ENCODE peak calls at places on chromosomes 4 and X, in four cellular contexts. N is mesendoderm, R is left kidney, Z is fibroblast of mammary gland. M is an unnamed sample.

GRCh38 chr4:17376205-17376604 is 135.7 kb downstream of the QDPR start:
- DNase-seq in N (no peak), R (peak), Z (peak), M (no peak)

GRCh38 chr4:17941731-17942130 is 79.8 kb downstream of the LCORL start:
- DNase-seq in N (no peak), R (no peak), Z (peak), M (no peak)

GRCh38 chr4:1477045-1477905 is 71.0 kb upstream of the NKX1-1 start:
- DNase-seq in N (no peak), R (no peak), Z (no peak), M (no peak)

GRCh38 chrX:65488496-65488895 is 46.1 kb downstream of the LAS1L start:
- DNase-seq in N (peak), R (no peak), Z (no peak), M (no peak)

GRCh38 chrX:96424007-96424406 is 260.6 kb upstream of the DIAPH2 start:
- DNase-seq in N (no peak), R (no peak), Z (peak), M (no peak)

GRCh38 chr4:118957683-118958082 is 69.0 kb downstream of the SYNPO2 start:
- DNase-seq in N (no peak), R (no peak), Z (peak), M (no peak)

GRCh38 chrX:87664381-87664780 is 146.8 kb downstream of the KLHL4 start:
- DNase-seq in N (no peak), R (peak), Z (peak), M (no peak)

GRCh38 chr4:177528620-177529019 is 86.4 kb upstream of the AGA start:
- DNase-seq in N (no peak), R (no peak), Z (no peak), M (no peak)

GRCh38 chr4:70902577-70903281 is 560 bp downstream of the MOB1B start:
- DNase-seq in N (peak), R (peak), Z (no peak), M (no peak)

GRCh38 chr4:87555751-87556619 is 26.8 kb upstream of the SPARCL1 start:
- DNase-seq in N (no peak), R (no peak), Z (peak), M (no peak)

GRCh38 chr4:151291485-151291884 is 14.5 kb downstream of the PRSS48 start:
- DNase-seq in N (no peak), R (no peak), Z (peak), M (no peak)

GRCh38 chr4:8047837-8048678 is 108.4 kb upstream of the AFAP1 start:
- DNase-seq in N (no peak), R (no peak), Z (no peak), M (no peak)